ENCODE peak calls at places on chromosomes 1 and 21, in eight cellular contexts. One of them, this sample, is unnamed.

GRCh38 chr1:244918422-244919319 is 54.3 kb upstream of the HNRNPU start:
- DNase-seq in ovary: peak; percentile 40
- DNase-seq in fibroblast of lung: peak; percentile 20
- DNase-seq in neural progenitor cell: peak; percentile 55
- DNase-seq in endothelial cell: peak; percentile 15
- DNase-seq in A549: peak; percentile 40
- DNase-seq in cardiac muscle cell: peak; percentile 29
- DNase-seq in GM13976: peak; percentile 71
- DNase-seq in this sample: peak; percentile 11

GRCh38 chr1:35324486-35324885 is 56.0 kb downstream of the ZMYM4 start:
- DNase-seq in ovary: no peak
- DNase-seq in cardiac muscle cell: peak; percentile 51
- DNase-seq in neural progenitor cell: no peak
- DNase-seq in endothelial cell: no peak
- DNase-seq in fibroblast of lung: peak; percentile 32
- DNase-seq in GM13976: no peak
- DNase-seq in A549: no peak
- DNase-seq in this sample: no peak

GRCh38 chr1:37633950-37634553 is 640 bp downstream of the RSPO1 start:
- DNase-seq in A549: no peak
- DNase-seq in neural progenitor cell: peak; percentile 29
- DNase-seq in GM13976: no peak
- DNase-seq in ovary: no peak
- DNase-seq in cardiac muscle cell: no peak
- DNase-seq in endothelial cell: no peak
- DNase-seq in fibroblast of lung: no peak
- DNase-seq in this sample: no peak

GRCh38 chr1:199685369-199685768 is 342.1 kb upstream of the NR5A2 start:
- DNase-seq in fibroblast of lung: peak; percentile 86
- DNase-seq in ovary: no peak
- DNase-seq in GM13976: no peak
- DNase-seq in endothelial cell: no peak
- DNase-seq in neural progenitor cell: no peak
- DNase-seq in cardiac muscle cell: peak; percentile 68
- DNase-seq in A549: peak; percentile 60
- DNase-seq in this sample: no peak

GRCh38 chr1:64093941-64094340 is 109.5 kb upstream of the UBE2U start:
- DNase-seq in A549: no peak
- DNase-seq in neural progenitor cell: no peak
- DNase-seq in GM13976: no peak
- DNase-seq in cardiac muscle cell: peak; percentile 34
- DNase-seq in endothelial cell: no peak
- DNase-seq in ovary: no peak
- DNase-seq in fibroblast of lung: peak; percentile 59
- DNase-seq in this sample: no peak

GRCh38 chr1:11473635-11474034 is 5.3 kb upstream of the DISP3 start:
- DNase-seq in GM13976: no peak
- DNase-seq in fibroblast of lung: peak; percentile 7
- DNase-seq in endothelial cell: peak; percentile 66
- DNase-seq in neural progenitor cell: peak; percentile 85
- DNase-seq in cardiac muscle cell: peak; percentile 27
- DNase-seq in A549: no peak
- DNase-seq in ovary: no peak
- DNase-seq in this sample: peak; percentile 52

GRCh38 chr1:97366986-97367385 is 553.8 kb downstream of the DPYD start:
- DNase-seq in cardiac muscle cell: peak; percentile 46
- DNase-seq in neural progenitor cell: no peak
- DNase-seq in endothelial cell: no peak
- DNase-seq in GM13976: no peak
- DNase-seq in A549: no peak
- DNase-seq in fibroblast of lung: peak; percentile 53
- DNase-seq in ovary: no peak
- DNase-seq in this sample: no peak

GRCh38 chr1:168161459-168161858 is 17.3 kb upstream of the TIPRL start:
- DNase-seq in cardiac muscle cell: peak; percentile 64
- DNase-seq in ovary: no peak
- DNase-seq in fibroblast of lung: no peak
- DNase-seq in neural progenitor cell: no peak
- DNase-seq in endothelial cell: no peak
- DNase-seq in GM13976: no peak
- DNase-seq in A549: no peak
- DNase-seq in this sample: no peak

GRCh38 chr1:158101944-158102343 is 78.8 kb upstream of the CD1D start:
- DNase-seq in neural progenitor cell: no peak
- DNase-seq in A549: peak; percentile 30
- DNase-seq in ovary: no peak
- DNase-seq in cardiac muscle cell: peak; percentile 19
- DNase-seq in fibroblast of lung: peak; percentile 62
- DNase-seq in GM13976: no peak
- DNase-seq in endothelial cell: no peak
- DNase-seq in this sample: no peak

GRCh38 chr1:173097001-173097400 is 46.3 kb upstream of the TNFSF18 start:
- DNase-seq in fibroblast of lung: peak; percentile 67
- DNase-seq in cardiac muscle cell: no peak
- DNase-seq in GM13976: no peak
- DNase-seq in A549: no peak
- DNase-seq in ovary: no peak
- DNase-seq in endothelial cell: no peak
- DNase-seq in neural progenitor cell: no peak
- DNase-seq in this sample: no peak

GRCh38 chr1:5890346-5891106 is 101.7 kb downstream of the NPHP4 start:
- DNase-seq in GM13976: no peak
- DNase-seq in neural progenitor cell: no peak
- DNase-seq in ovary: no peak
- DNase-seq in fibroblast of lung: no peak
- DNase-seq in cardiac muscle cell: no peak
- DNase-seq in A549: no peak
- DNase-seq in endothelial cell: no peak
- DNase-seq in this sample: no peak

GRCh38 chr1:61227857-61228557 is 145.6 kb downstream of the NFIA start:
- DNase-seq in ovary: no peak
- DNase-seq in A549: no peak
- DNase-seq in neural progenitor cell: no peak
- DNase-seq in cardiac muscle cell: no peak
- DNase-seq in endothelial cell: no peak
- DNase-seq in fibroblast of lung: no peak
- DNase-seq in GM13976: no peak
- DNase-seq in this sample: no peak

GRCh38 chr1:108583757-108584156 is 23.9 kb downstream of the EEIG2 start:
- DNase-seq in cardiac muscle cell: peak; percentile 69
- DNase-seq in ovary: no peak
- DNase-seq in endothelial cell: no peak
- DNase-seq in GM13976: no peak
- DNase-seq in neural progenitor cell: no peak
- DNase-seq in fibroblast of lung: no peak
- DNase-seq in A549: no peak
- DNase-seq in this sample: no peak

GRCh38 chr1:98323396-98323795 is 338.1 kb upstream of the SNX7 start:
- DNase-seq in ovary: no peak
- DNase-seq in A549: peak; percentile 78
- DNase-seq in cardiac muscle cell: peak; percentile 94
- DNase-seq in GM13976: no peak
- DNase-seq in neural progenitor cell: no peak
- DNase-seq in endothelial cell: no peak
- DNase-seq in fibroblast of lung: peak; percentile 91
- DNase-seq in this sample: no peak

GRCh38 chr1:203932559-203932958 is 71.2 kb downstream of the SNRPE start:
- DNase-seq in ovary: no peak
- DNase-seq in cardiac muscle cell: no peak
- DNase-seq in A549: no peak
- DNase-seq in GM13976: no peak
- DNase-seq in fibroblast of lung: no peak
- DNase-seq in neural progenitor cell: no peak
- DNase-seq in endothelial cell: no peak
- DNase-seq in this sample: no peak

GRCh38 chr1:41758490-41758889 is 160.2 kb downstream of the HIVEP3 start:
- DNase-seq in A549: no peak
- DNase-seq in neural progenitor cell: no peak
- DNase-seq in GM13976: no peak
- DNase-seq in cardiac muscle cell: peak; percentile 71
- DNase-seq in fibroblast of lung: peak; percentile 68
- DNase-seq in endothelial cell: no peak
- DNase-seq in ovary: no peak
- DNase-seq in this sample: no peak

GRCh38 chr1:41749992-41750745 is 168.6 kb downstream of the HIVEP3 start:
- DNase-seq in neural progenitor cell: no peak
- DNase-seq in GM13976: no peak
- DNase-seq in A549: no peak
- DNase-seq in endothelial cell: no peak
- DNase-seq in ovary: no peak
- DNase-seq in cardiac muscle cell: no peak
- DNase-seq in fibroblast of lung: no peak
- DNase-seq in this sample: no peak

GRCh38 chr1:41752514-41753170 is 166.1 kb downstream of the HIVEP3 start:
- DNase-seq in endothelial cell: no peak
- DNase-seq in fibroblast of lung: no peak
- DNase-seq in ovary: no peak
- DNase-seq in GM13976: no peak
- DNase-seq in cardiac muscle cell: no peak
- DNase-seq in A549: no peak
- DNase-seq in neural progenitor cell: no peak
- DNase-seq in this sample: no peak

GRCh38 chr1:41751804-41752513 is 166.8 kb downstream of the HIVEP3 start:
- DNase-seq in ovary: no peak
- DNase-seq in fibroblast of lung: peak; percentile 91
- DNase-seq in A549: no peak
- DNase-seq in GM13976: peak; percentile 77
- DNase-seq in endothelial cell: no peak
- DNase-seq in neural progenitor cell: no peak
- DNase-seq in cardiac muscle cell: peak; percentile 65
- DNase-seq in this sample: no peak

DNA sequence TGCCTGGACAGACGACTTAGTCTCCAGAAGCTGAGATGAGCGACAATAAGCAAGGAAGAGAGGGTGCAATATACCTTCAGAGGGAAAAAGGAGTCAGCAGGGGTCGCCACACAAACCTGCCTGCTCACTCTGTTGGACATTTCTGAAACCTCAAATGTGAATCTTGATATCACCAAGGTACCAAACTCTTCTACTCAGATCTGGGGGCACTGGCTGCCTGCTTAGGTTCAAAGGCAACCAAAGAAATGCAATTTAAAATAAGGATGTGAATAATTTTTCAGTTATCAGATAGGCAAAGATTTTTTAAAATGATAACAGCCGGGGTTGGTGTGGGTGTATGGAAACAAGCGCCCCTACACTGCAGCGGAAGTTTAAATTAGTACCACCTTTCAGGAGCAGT is 164.2 kb downstream of the HIVEP3 start:
- DNase-seq in endothelial cell: no peak
- DNase-seq in cardiac muscle cell: no peak
- DNase-seq in fibroblast of lung: no peak
- DNase-seq in neural progenitor cell: no peak
- DNase-seq in ovary: no peak
- DNase-seq in A549: no peak
- DNase-seq in GM13976: no peak
- DNase-seq in this sample: no peak
- TF ChIP-seq CTCF in endothelial cell: no peak
- TF ChIP-seq CTCF in cardiac muscle cell: peak; percentile 2
- TF ChIP-seq CTCF in fibroblast of lung: no peak
- TF ChIP-seq CTCF in neural progenitor cell: peak; percentile 36
- TF ChIP-seq CTCF in ovary: no peak
- TF ChIP-seq CTCF in A549: peak; percentile 14
- TF ChIP-seq CTCF in GM13976: peak; percentile 21
- TF ChIP-seq CTCF in this sample: no peak

GRCh38 chr1:29416267-29416666 is 179.9 kb downstream of the PTPRU start:
- DNase-seq in endothelial cell: no peak
- DNase-seq in neural progenitor cell: peak; percentile 45
- DNase-seq in GM13976: no peak
- DNase-seq in ovary: no peak
- DNase-seq in fibroblast of lung: no peak
- DNase-seq in cardiac muscle cell: peak; percentile 27
- DNase-seq in A549: peak; percentile 7
- DNase-seq in this sample: no peak
- TF ChIP-seq CTCF in endothelial cell: no peak
- TF ChIP-seq CTCF in neural progenitor cell: peak; percentile 54
- TF ChIP-seq CTCF in GM13976: no peak
- TF ChIP-seq CTCF in ovary: no peak
- TF ChIP-seq CTCF in fibroblast of lung: peak; percentile 15
- TF ChIP-seq CTCF in cardiac muscle cell: peak; percentile 32
- TF ChIP-seq CTCF in A549: no peak
- TF ChIP-seq CTCF in this sample: peak; percentile 44

GRCh38 chr1:16907870-16908758 is 12.3 kb downstream of the RNU1-2 start:
- DNase-seq in cardiac muscle cell: no peak
- DNase-seq in ovary: peak; percentile 26
- DNase-seq in GM13976: no peak
- DNase-seq in neural progenitor cell: no peak
- DNase-seq in fibroblast of lung: no peak
- DNase-seq in A549: no peak
- DNase-seq in endothelial cell: no peak
- DNase-seq in this sample: no peak

GRCh38 chr1:16918371-16918770 is 3.4 kb upstream of the CROCC start:
- DNase-seq in cardiac muscle cell: no peak
- DNase-seq in A549: no peak
- DNase-seq in GM13976: no peak
- DNase-seq in ovary: no peak
- DNase-seq in neural progenitor cell: no peak
- DNase-seq in fibroblast of lung: no peak
- DNase-seq in endothelial cell: no peak
- DNase-seq in this sample: no peak

GRCh38 chr1:16913616-16913865 is 8.2 kb upstream of the CROCC start:
- DNase-seq in neural progenitor cell: no peak
- DNase-seq in GM13976: no peak
- DNase-seq in fibroblast of lung: no peak
- DNase-seq in endothelial cell: no peak
- DNase-seq in A549: no peak
- DNase-seq in ovary: no peak
- DNase-seq in cardiac muscle cell: no peak
- DNase-seq in this sample: no peak

GRCh38 chr1:16915627-16915973 is 6.1 kb upstream of the CROCC start:
- DNase-seq in GM13976: no peak
- DNase-seq in A549: no peak
- DNase-seq in ovary: no peak
- DNase-seq in cardiac muscle cell: peak; percentile 59
- DNase-seq in neural progenitor cell: no peak
- DNase-seq in endothelial cell: no peak
- DNase-seq in fibroblast of lung: no peak
- DNase-seq in this sample: no peak

GRCh38 chr1:16913866-16914662 is 7.7 kb upstream of the CROCC start:
- DNase-seq in endothelial cell: peak; percentile 100
- DNase-seq in cardiac muscle cell: peak; percentile 99
- DNase-seq in fibroblast of lung: peak; percentile 90
- DNase-seq in GM13976: peak; percentile 100
- DNase-seq in neural progenitor cell: peak; percentile 96
- DNase-seq in ovary: peak; percentile 99
- DNase-seq in A549: peak; percentile 89
- DNase-seq in this sample: peak; percentile 90
- TF ChIP-seq CTCF in endothelial cell: no peak
- TF ChIP-seq CTCF in cardiac muscle cell: peak; percentile 10
- TF ChIP-seq CTCF in fibroblast of lung: no peak
- TF ChIP-seq CTCF in GM13976: peak; percentile 46
- TF ChIP-seq CTCF in neural progenitor cell: peak; percentile 8
- TF ChIP-seq CTCF in ovary: peak; percentile 31
- TF ChIP-seq CTCF in A549: no peak
- TF ChIP-seq CTCF in this sample: no peak

DNA sequence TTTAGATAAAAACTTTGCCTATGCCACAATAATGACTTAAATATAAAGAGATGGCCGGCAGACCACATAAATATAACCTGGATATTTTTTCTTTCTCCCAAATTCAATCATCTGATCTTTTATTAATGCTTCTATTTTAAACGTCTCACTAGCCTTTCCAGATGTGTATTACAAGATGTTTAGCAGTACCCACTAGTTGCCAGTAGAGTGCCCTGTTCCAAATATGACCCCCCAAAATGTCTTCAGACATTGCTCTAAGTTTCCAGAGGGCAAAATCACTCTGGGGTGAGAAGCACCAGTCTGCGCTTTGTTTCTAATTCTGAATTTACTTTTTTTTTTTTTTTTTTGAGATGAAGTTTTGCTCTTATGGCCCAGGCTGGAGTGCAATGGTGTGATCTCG is 268.1 kb downstream of the GRIK1 start:
- DNase-seq in cardiac muscle cell: no peak
- DNase-seq in GM13976: no peak
- DNase-seq in A549: no peak
- DNase-seq in ovary: no peak
- DNase-seq in endothelial cell: no peak
- DNase-seq in fibroblast of lung: no peak
- DNase-seq in neural progenitor cell: no peak
- DNase-seq in this sample: no peak
- TF ChIP-seq CTCF in cardiac muscle cell: no peak
- TF ChIP-seq CTCF in GM13976: no peak
- TF ChIP-seq CTCF in A549: no peak
- TF ChIP-seq CTCF in ovary: no peak
- TF ChIP-seq CTCF in endothelial cell: peak; percentile 33
- TF ChIP-seq CTCF in fibroblast of lung: no peak
- TF ChIP-seq CTCF in neural progenitor cell: peak; percentile 32
- TF ChIP-seq CTCF in this sample: peak; percentile 20